ENCODE peak calls at places on chromosomes 4 and X, in eight cellular contexts. Z is left lung; S is body of pancreas; J is fibroblast of lung; U is stomach; E is transverse colon; B is A549; A is CD8-positive, alpha-beta T cell. V is an unnamed sample.

GRCh38 chr4:108433832-108434231 is 186.5 kb upstream of the RPL34 start:
- DNase-seq in Z (no peak), S (no peak), J (peak; percentile 68), U (no peak), E (no peak), B (no peak), A (peak; percentile 48), V (no peak)

GRCh38 chr4:72767903-72768817 is 199.1 kb upstream of the ADAMTS3 start:
- DNase-seq in Z (no peak), S (no peak), J (peak; percentile 11), U (no peak), E (no peak), B (peak; percentile 0), A (no peak), V (no peak)

GRCh38 chr4:73740353-73740778 is at the start of gene CXCL8:
- DNase-seq in Z (peak; percentile 76), S (peak; percentile 81), J (peak; percentile 82), U (peak; percentile 70), E (peak; percentile 70), B (peak; percentile 90), A (no peak), V (peak; percentile 78)

GRCh38 chrX:132622130-132622529 is 133.3 kb upstream of the MBNL3 start:
- DNase-seq in Z (no peak), S (no peak), J (peak; percentile 43), U (no peak), E (no peak), B (no peak), A (no peak), V (no peak)

GRCh38 chr4:1767770-1768366 is 25.2 kb upstream of the FGFR3 start:
- DNase-seq in Z (peak; percentile 67), S (peak; percentile 65), J (peak; percentile 22), U (peak; percentile 47), E (peak; percentile 45), B (peak; percentile 68), A (peak; percentile 31), V (no peak)

GRCh38 chr4:150152764-150153163 is 74.5 kb downstream of the DCLK2 start:
- DNase-seq in Z (no peak), S (no peak), J (peak; percentile 38), U (no peak), E (no peak), B (peak; percentile 9), A (no peak), V (no peak)

GRCh38 chrX:24902808-24903207 is 113.0 kb downstream of the ARX start:
- DNase-seq in Z (no peak), S (no peak), J (peak; percentile 95), U (no peak), E (no peak), B (no peak), A (no peak), V (no peak)

GRCh38 chr4:161702287-161702686 is 461.5 kb downstream of the FSTL5 start:
- DNase-seq in Z (no peak), S (no peak), J (no peak), U (no peak), E (no peak), B (no peak), A (no peak), V (no peak)

GRCh38 chrX:64570204-64570603 is 175.0 kb upstream of the MTMR8 start:
- DNase-seq in Z (no peak), S (no peak), J (no peak), U (no peak), E (no peak), B (no peak), A (no peak), V (no peak)

GRCh38 chr4:134935320-134935719 is 733.7 kb upstream of the PABPC4L start:
- DNase-seq in Z (no peak), S (no peak), J (peak; percentile 1), U (peak; percentile 26), E (no peak), B (peak; percentile 13), A (no peak), V (no peak)

GRCh38 chrX:152725409-152725808 is 8.1 kb downstream of the CSAG1 start:
- DNase-seq in Z (no peak), S (no peak), J (no peak), U (no peak), E (no peak), B (no peak), A (no peak), V (peak; percentile 2)

GRCh38 chr4:83013420-83013867 is 2.8 kb upstream of the LIN54 start:
- DNase-seq in Z (no peak), S (no peak), J (no peak), U (no peak), E (no peak), B (no peak), A (no peak), V (no peak)

GRCh38 chr4:21543514-21543913 is 405.1 kb downstream of the KCNIP4 start:
- DNase-seq in Z (no peak), S (no peak), J (no peak), U (no peak), E (no peak), B (no peak), A (no peak), V (no peak)
- TF ChIP-seq CTCF in Z (no peak), S (no peak), J (no peak), U (no peak), E (no peak), B (no peak), A (no peak), V (no peak)

GRCh38 chr4:81811562-81812293 is 340.0 kb upstream of the RASGEF1B start:
- DNase-seq in Z (no peak), S (no peak), J (no peak), U (no peak), E (no peak), B (no peak), A (no peak), V (no peak)

GRCh38 chr4:81806485-81806884 is 334.8 kb upstream of the RASGEF1B start:
- DNase-seq in Z (no peak), S (no peak), J (no peak), U (no peak), E (no peak), B (no peak), A (no peak), V (no peak)

GRCh38 chr4:81807386-81807785 is 335.7 kb upstream of the RASGEF1B start:
- DNase-seq in Z (no peak), S (no peak), J (no peak), U (no peak), E (no peak), B (no peak), A (no peak), V (no peak)

GRCh38 chr4:81804849-81805248 is 333.1 kb upstream of the RASGEF1B start:
- DNase-seq in Z (no peak), S (no peak), J (no peak), U (no peak), E (no peak), B (no peak), A (no peak), V (no peak)

DNA sequence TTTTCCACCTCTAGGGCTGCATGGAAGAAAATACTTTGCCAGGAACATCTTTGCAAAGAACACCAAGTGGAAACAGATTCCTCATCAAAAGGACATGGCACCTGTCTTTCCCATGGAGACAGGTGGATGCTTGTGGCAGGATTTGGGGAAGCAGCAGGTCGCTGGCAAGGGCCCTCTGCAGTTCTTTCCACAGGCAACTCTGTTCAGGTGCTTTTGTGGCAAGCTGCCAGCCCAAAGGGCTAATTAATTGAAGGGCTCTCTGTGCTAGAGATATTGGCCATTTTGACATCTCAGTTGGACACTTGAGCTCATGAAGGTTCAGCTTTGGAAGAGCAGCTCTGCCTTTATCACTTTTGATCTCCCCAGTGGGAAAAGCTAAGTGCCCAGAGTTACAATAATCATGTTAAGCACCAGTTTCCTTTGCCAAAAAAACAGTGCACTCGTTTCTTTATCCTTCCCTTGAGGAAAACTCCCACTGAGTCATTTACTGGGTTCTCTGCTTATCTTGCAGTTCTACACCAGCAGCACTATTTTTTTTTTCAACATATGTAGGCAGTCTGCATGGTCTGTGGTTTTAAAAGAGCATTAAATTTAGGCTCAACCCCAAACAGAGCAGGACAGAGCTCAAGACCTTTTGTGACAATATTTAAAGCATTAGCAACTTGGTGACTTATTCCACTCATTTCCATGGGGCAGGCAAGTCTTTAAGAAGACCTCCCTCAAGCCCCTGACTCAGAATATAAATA is 336.4 kb upstream of the RASGEF1B start:
- DNase-seq in Z (peak; percentile 37), S (peak; percentile 16), J (peak; percentile 1), U (peak; percentile 55), E (no peak), B (no peak), A (no peak), V (no peak)
- H3K27ac ChIP-seq in Z (no peak overlapping the region), S (no peak overlapping the region), J (no peak overlapping the region), U (no peak overlapping the region), E (no peak overlapping the region), B (no peak overlapping the region), A (no peak overlapping the region), V (no peak overlapping the region)

GRCh38 chr4:169254546-169254983 is 16.2 kb downstream of the SH3RF1 start:
- DNase-seq in Z (peak; percentile 36), S (peak; percentile 32), J (peak; percentile 91), U (no peak), E (no peak), B (peak; percentile 43), A (no peak), V (peak; percentile 34)
- H3K4me1 ChIP-seq in Z (peaks cover 34% of the 10 kb centered on the region), S (peaks cover 83% of the 10 kb centered on the region), J (peaks cover 36% of the 10 kb centered on the region), U (peaks cover 100% of the 10 kb centered on the region), E (peaks cover 92% of the 10 kb centered on the region), B (peaks cover 93% of the 10 kb centered on the region), A (no peaks in the 10 kb centered on the region), V (peaks cover 54% of the 10 kb centered on the region)

DNA sequence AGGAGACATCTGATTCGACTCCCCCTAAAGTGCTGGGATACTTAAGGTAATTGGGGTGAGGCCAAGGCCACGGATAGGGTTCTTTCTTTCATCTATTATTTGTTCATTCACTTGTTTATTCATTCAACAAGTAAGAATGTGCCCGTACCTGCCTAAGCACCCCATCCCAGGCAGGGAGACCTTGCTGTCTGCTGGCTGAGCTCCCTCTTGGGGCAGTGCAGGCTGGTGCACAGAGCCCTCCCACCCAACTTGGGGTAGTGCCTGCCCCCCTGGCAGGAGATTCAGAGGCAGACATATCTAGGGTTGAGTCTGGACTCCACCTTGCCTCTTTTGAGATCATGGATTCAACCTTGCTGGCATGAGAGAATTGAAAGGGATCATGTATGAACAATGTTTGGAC is 95.7 kb downstream of the DRD5 start:
- DNase-seq in Z (no peak), S (no peak), J (no peak), U (no peak), E (no peak), B (no peak), A (no peak), V (no peak)
- TF ChIP-seq CTCF in Z (no peak), S (no peak), J (no peak), U (no peak), E (no peak), B (no peak), A (no peak), V (no peak)

GRCh38 chrX:16187024-16187698 is 19.9 kb downstream of the MAGEB17 start:
- DNase-seq in Z (no peak), S (no peak), J (no peak), U (no peak), E (no peak), B (peak; percentile 51), A (no peak), V (no peak)
- H3K27ac ChIP-seq in Z (no peak overlapping the region), S (no peak overlapping the region), J (no peak overlapping the region), U (no peak overlapping the region), E (no peak overlapping the region), B (no peak overlapping the region), A (no peak overlapping the region), V (no peak overlapping the region)

DNA sequence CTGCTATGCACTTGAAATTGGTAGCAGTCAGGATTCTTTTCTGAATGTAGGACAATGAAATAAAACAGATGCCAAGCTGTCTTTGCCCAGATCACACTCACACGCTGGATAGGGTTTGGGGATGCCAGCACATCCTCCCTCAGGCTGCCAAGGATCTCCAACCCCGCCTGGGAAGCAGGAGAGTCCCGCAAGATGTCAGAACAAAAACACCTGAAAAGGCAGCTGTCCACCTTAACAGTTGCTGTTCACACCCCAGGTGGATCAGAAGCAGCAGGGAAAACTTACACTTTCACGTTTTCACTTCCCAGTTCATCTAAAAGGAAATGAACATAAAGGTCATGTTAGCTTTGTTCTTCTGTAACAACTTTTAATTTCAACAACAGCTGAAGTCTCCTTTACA is 35.7 kb downstream of the TMEM154 start:
- DNase-seq in Z (no peak), S (no peak), J (no peak), U (no peak), E (no peak), B (no peak), A (no peak), V (no peak)
- H3K4me1 ChIP-seq in Z (no peaks in the 10 kb centered on the region), S (peaks cover 5% of the 10 kb centered on the region), J (no peaks in the 10 kb centered on the region), U (peaks cover 34% of the 10 kb centered on the region), E (peaks cover 20% of the 10 kb centered on the region), B (no peaks in the 10 kb centered on the region), A (no peaks in the 10 kb centered on the region), V (no peaks in the 10 kb centered on the region)